ENCODE peak calls at places on chromosomes 12 and 14, in seven cellular contexts. E, K, S, Z, L, J and D are unnamed samples.

GRCh38 chr12:62933220-62933870 is 1.6 kb downstream of the PPM1H start:
- DNase-seq in E (no peak), K (peak; percentile 18), S (peak; percentile 38), Z (no peak), L (peak; percentile 74), J (no peak), D (peak; percentile 71)

GRCh38 chr14:65301862-65302539 is 110.5 kb upstream of the FUT8 start:
- DNase-seq in E (no peak), K (no peak), S (no peak), Z (no peak), L (no peak), J (no peak), D (no peak)

GRCh38 chr14:23539209-23539866 is 12.2 kb downstream of the ZFHX2 start:
- DNase-seq in E (peak; percentile 20), K (peak; percentile 31), S (peak; percentile 66), Z (peak; percentile 33), L (peak; percentile 49), J (no peak), D (no peak)

GRCh38 chr14:58238252-58239247 is 6.1 kb upstream of the PSMA3 start:
- DNase-seq in E (peak; percentile 23), K (no peak), S (no peak), Z (no peak), L (no peak), J (no peak), D (no peak)

GRCh38 chr12:11762723-11763326 is 113.4 kb downstream of the ETV6 start:
- DNase-seq in E (no peak), K (no peak), S (peak; percentile 18), Z (no peak), L (no peak), J (no peak), D (no peak)

GRCh38 chr12:20248646-20249045 is 119.7 kb upstream of the PDE3A start:
- DNase-seq in E (no peak), K (no peak), S (no peak), Z (no peak), L (peak; percentile 1), J (no peak), D (no peak)

GRCh38 chr12:94384030-94384429 is 75.6 kb downstream of the CEP83 start:
- DNase-seq in E (no peak), K (no peak), S (no peak), Z (no peak), L (no peak), J (no peak), D (no peak)

GRCh38 chr14:65228956-65229355 is 126.6 kb upstream of the MAX start:
- DNase-seq in E (no peak), K (no peak), S (no peak), Z (no peak), L (no peak), J (no peak), D (no peak)

GRCh38 chr12:958449-959123 is 9.1 kb upstream of the RAD52 start:
- DNase-seq in E (no peak), K (peak; percentile 22), S (no peak), Z (no peak), L (no peak), J (no peak), D (no peak)

GRCh38 chr14:91163316-91163715 is 49.4 kb downstream of the DGLUCY start:
- DNase-seq in E (no peak), K (no peak), S (no peak), Z (no peak), L (no peak), J (no peak), D (no peak)

GRCh38 chr14:99936738-99937474 is 128.3 kb upstream of the EVL start:
- DNase-seq in E (no peak), K (no peak), S (no peak), Z (no peak), L (no peak), J (no peak), D (no peak)

GRCh38 chr12:89173096-89173495 is 179.2 kb downstream of the DUSP6 start:
- DNase-seq in E (no peak), K (no peak), S (no peak), Z (no peak), L (no peak), J (no peak), D (no peak)

GRCh38 chr12:7935773-7936581 is at the start of gene SLC2A3:
- DNase-seq in E (peak; percentile 74), K (peak; percentile 96), S (peak; percentile 94), Z (peak; percentile 19), L (no peak), J (peak; percentile 75), D (peak; percentile 65)

GRCh38 chr12:124436366-124436765 is 131.0 kb downstream of the NCOR2 start:
- DNase-seq in E (no peak), K (no peak), S (peak; percentile 54), Z (no peak), L (no peak), J (no peak), D (no peak)

GRCh38 chr12:24709201-24709600 is 239.7 kb downstream of the BCAT1 start:
- DNase-seq in E (no peak), K (no peak), S (no peak), Z (no peak), L (no peak), J (no peak), D (no peak)

GRCh38 chr14:57848353-57848752 is 17.5 kb downstream of the SLC35F4 start:
- DNase-seq in E (no peak), K (no peak), S (peak; percentile 17), Z (no peak), L (no peak), J (no peak), D (no peak)

GRCh38 chr12:54147186-54147585 is 41.6 kb downstream of the SMUG1 start:
- DNase-seq in E (no peak), K (no peak), S (no peak), Z (peak; percentile 71), L (peak; percentile 62), J (no peak), D (no peak)

GRCh38 chr12:90235642-90236041 is 527.0 kb upstream of the ATP2B1 start:
- DNase-seq in E (no peak), K (no peak), S (no peak), Z (peak; percentile 25), L (no peak), J (no peak), D (no peak)

GRCh38 chr14:79578470-79578869 is 632.8 kb downstream of the DIO2 start:
- DNase-seq in E (no peak), K (peak; percentile 86), S (no peak), Z (no peak), L (no peak), J (no peak), D (no peak)

GRCh38 chr12:124586756-124587155 is 19.3 kb upstream of the NCOR2 start:
- DNase-seq in E (no peak), K (no peak), S (no peak), Z (no peak), L (no peak), J (no peak), D (no peak)

GRCh38 chr14:89425931-89426330 is 8.9 kb upstream of the FOXN3 start:
- DNase-seq in E (peak; percentile 44), K (peak; percentile 98), S (peak; percentile 83), Z (peak; percentile 47), L (no peak), J (no peak), D (peak; percentile 87)